ENCODE peak calls at places on chromosomes 16 and 17, in six cellular contexts. Q is HCT116, N is cardiac muscle cell, G is colonic mucosa, R is BJ, M is lung. D is an unnamed sample. For H3K36me3 and H3K27me3, the result is how much of the 10 kb centered on the place peaks cover.

GRCh38 chr17:31700973-31701372 is 158.1 kb downstream of the COPRS start:
- DNase-seq in Q (no peak), N (no peak), G (no peak), R (no peak), M (no peak), D (no peak)

GRCh38 chr17:56908061-56908542 is 5.7 kb downstream of the TRIM25 start:
- DNase-seq in Q (no peak), N (no peak), G (peak), R (no peak), M (peak), D (no peak)

GRCh38 chr17:60169921-60170817 is 20.4 kb downstream of the CA4 start:
- DNase-seq in Q (no peak), N (peak), G (peak), R (no peak), M (peak), D (no peak)

GRCh38 chr16:67395458-67396158 is 2.3 kb upstream of the TPPP3 start:
- DNase-seq in Q (no peak), N (no peak), G (no peak), R (no peak), M (no peak), D (peak)

GRCh38 chr17:75828741-75829140 is 15.5 kb downstream of the UNC13D start:
- DNase-seq in Q (no peak), N (no peak), G (no peak), R (no peak), M (no peak), D (no peak)

GRCh38 chr17:78476973-78477372 is 98.5 kb downstream of the PGS1 start:
- DNase-seq in Q (no peak), N (no peak), G (no peak), R (no peak), M (peak), D (no peak)

GRCh38 chr17:19409066-19409465 is 2.0 kb upstream of the RNF112 start:
- DNase-seq in Q (no peak), N (no peak), G (no peak), R (no peak), M (no peak), D (no peak)

GRCh38 chr16:15822957-15823356 is 33.9 kb downstream of the MYH11 start:
- DNase-seq in Q (no peak), N (no peak), G (no peak), R (no peak), M (no peak), D (no peak)

GRCh38 chr17:41987642-41988041 is 21.0 kb downstream of the CNP start:
- DNase-seq in Q (no peak), N (peak), G (no peak), R (no peak), M (no peak), D (no peak)

GRCh38 chr17:41985919-41986318 is 19.3 kb downstream of the CNP start:
- DNase-seq in Q (no peak), N (no peak), G (no peak), R (no peak), M (no peak), D (no peak)

GRCh38 chr17:41986634-41987033 is 20.0 kb downstream of the CNP start:
- DNase-seq in Q (no peak), N (no peak), G (no peak), R (no peak), M (no peak), D (no peak)

GRCh38 chr17:41989702-41990419 is 23.3 kb downstream of the CNP start:
- DNase-seq in Q (no peak), N (no peak), G (peak), R (no peak), M (no peak), D (no peak)

DNA sequence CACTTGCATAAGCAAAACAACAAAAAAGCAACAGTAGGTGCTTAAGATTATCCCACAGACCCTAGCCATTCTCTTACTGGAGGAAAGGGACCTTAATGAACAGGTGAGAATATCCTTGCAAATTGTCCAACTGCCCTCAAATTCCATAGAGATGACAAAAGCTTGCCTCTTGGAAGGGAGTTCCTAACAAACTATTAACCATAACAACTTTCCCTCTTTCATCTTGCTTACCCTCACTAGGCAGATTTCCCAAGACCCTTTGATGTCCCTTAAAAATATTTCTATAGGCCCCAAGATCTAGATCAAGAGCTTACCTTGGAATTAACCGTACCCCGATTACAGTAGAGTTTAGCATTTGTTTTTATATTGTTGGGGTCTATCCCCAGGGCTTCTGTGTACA is 21.8 kb downstream of the CNP start:
- DNase-seq in Q (no peak), N (no peak), G (no peak), R (no peak), M (no peak), D (no peak)
- H3K36me3 ChIP-seq in Q (half or more), N (half or more), G (under half), R (under half), M (under half), D (half or more)

DNA sequence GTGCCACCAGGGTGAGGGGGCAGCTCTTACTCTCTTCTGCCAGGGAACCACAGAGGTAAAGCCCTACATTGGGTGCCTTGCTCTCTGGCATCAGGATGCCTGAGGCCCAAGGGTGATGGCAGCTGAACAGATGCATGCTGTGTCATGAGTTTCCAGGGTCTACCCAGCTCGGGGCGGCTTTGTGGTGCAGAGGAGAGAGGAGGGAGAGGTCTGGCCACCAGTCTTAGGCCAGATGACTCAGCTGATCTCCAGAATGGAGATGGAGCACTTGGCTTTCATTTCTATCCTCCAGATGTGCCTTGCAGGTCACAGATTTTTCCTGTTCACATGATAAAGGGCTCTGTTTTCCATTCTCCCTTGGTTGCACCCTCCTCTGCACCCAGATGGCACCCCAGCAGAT is 23.6 kb upstream of the USP22 start:
- DNase-seq in Q (no peak), N (no peak), G (no peak), R (no peak), M (no peak), D (no peak)
- H3K27me3 ChIP-seq in Q (under half), N (under half), G (under half), R (under half), M (under half), D (under half)

DNA sequence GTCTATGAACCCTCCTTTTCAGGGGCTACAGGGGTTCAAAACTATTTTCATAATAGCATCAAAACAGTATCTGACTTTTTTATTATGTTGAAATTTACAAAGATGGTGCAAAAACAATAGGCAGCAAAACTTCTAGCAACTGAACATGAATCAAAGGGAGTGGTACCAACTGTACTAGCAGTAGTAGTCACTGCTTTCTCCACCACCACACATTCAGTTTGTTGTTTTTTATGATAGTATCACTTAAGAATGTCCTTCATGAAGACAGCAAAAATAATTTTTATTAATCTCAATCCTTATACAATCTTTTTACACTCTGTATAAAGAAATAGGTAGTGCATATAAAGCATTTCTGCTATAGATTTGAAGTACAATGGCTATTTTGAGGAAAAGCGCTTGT is 47.6 kb downstream of the MED13 start:
- DNase-seq in Q (no peak), N (peak), G (no peak), R (peak), M (no peak), D (no peak)
- H3K36me3 ChIP-seq in Q (under half), N (under half), G (under half), R (under half), M (under half), D (half or more)

GRCh38 chr17:49992933-49993422 is 2.0 kb downstream of the DLX3 start:
- DNase-seq in Q (no peak), N (no peak), G (no peak), R (no peak), M (no peak), D (no peak)
- H3K27me3 ChIP-seq in Q (under half), N (half or more), G (half or more), R (under half), M (under half), D (under half)

GRCh38 chr16:89275284-89275584 is 57.7 kb downstream of the ZNF778 start:
- DNase-seq in Q (no peak), N (no peak), G (no peak), R (no peak), M (no peak), D (no peak)

GRCh38 chr16:89272631-89273030 is 55.1 kb downstream of the ZNF778 start:
- DNase-seq in Q (no peak), N (no peak), G (no peak), R (no peak), M (no peak), D (no peak)

GRCh38 chr16:89275837-89276720 is 58.6 kb downstream of the ZNF778 start:
- DNase-seq in Q (no peak), N (no peak), G (no peak), R (no peak), M (no peak), D (no peak)

GRCh38 chr16:89273741-89274472 is 56.4 kb downstream of the ZNF778 start:
- DNase-seq in Q (no peak), N (no peak), G (no peak), R (no peak), M (no peak), D (no peak)

DNA sequence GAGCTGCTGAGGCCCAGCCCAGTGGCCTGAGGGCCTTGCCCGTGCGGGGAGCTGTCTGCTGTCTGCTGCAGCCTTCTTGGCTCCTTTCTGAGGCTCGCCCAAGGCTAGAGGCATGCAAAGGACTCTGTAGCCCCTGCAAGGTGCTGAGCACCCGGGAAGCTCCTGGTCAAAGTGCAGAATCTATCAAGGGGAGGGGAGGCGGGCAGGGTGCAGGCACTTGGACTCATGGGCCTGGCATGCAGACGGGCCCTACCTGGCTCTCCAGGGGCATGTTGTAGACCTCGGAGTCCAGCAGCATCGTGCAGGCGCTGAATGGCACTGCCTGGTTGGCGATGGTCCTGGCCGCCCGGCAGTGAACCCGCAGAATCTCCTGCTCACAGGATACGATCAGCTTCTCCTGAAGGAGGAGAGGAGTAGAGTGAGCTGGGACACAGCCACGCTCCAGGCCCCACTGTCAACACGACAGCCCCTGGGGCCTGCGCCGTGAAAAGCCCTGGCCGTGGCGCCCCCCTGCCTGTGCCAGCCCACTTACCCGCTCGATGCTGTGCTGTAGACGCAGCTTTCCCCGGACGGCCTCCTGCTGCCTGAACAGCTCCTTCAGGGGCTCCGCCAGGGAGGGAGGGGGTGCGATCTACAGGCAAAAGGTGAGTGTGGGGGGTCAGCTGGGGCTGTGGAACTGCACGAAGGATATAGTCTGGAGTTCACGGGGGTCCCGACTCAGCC is 57.2 kb downstream of the ZNF778 start:
- DNase-seq in Q (no peak), N (no peak), G (no peak), R (no peak), M (no peak), D (no peak)
- H3K36me3 ChIP-seq in Q (half or more), N (under half), G (under half), R (under half), M (half or more), D (under half)